ENCODE peak calls at places on chromosomes 11 and 22, in six cellular contexts. M is CD8-positive, alpha-beta memory T cell; G is H9; V is thoracic aorta; L is neural progenitor cell; A is PC-9. D is an unnamed sample.

GRCh38 chr11:74684661-74685060 is 46.6 kb downstream of the CHRDL2 start:
- DNase-seq in M (no peak), G (no peak), V (no peak), L (no peak), A (no peak), D (no peak)

GRCh38 chr11:126310229-126310991 is 6.5 kb downstream of the DCPS start:
- DNase-seq in M (peak; percentile 45), G (peak; percentile 80), V (peak; percentile 33), L (peak; percentile 88), A (peak; percentile 73), D (peak; percentile 32)

GRCh38 chr11:79047980-79048379 is 392.9 kb downstream of the TENM4 start:
- DNase-seq in M (no peak), G (no peak), V (no peak), L (no peak), A (no peak), D (no peak)

GRCh38 chr22:38313384-38313955 is 3.8 kb downstream of the CSNK1E start:
- DNase-seq in M (peak; percentile 18), G (no peak), V (peak; percentile 50), L (peak; percentile 39), A (peak; percentile 48), D (peak; percentile 96)

GRCh38 chr11:76656087-76656531 is 14.4 kb downstream of the LRRC32 start:
- DNase-seq in M (no peak), G (peak; percentile 27), V (no peak), L (no peak), A (no peak), D (no peak)

GRCh38 chr11:100574894-100575769 is 112.0 kb upstream of the ARHGAP42 start:
- DNase-seq in M (no peak), G (no peak), V (no peak), L (no peak), A (no peak), D (peak; percentile 31)

GRCh38 chr11:12525466-12526055 is 148.2 kb downstream of the PARVA start:
- DNase-seq in M (no peak), G (no peak), V (no peak), L (no peak), A (no peak), D (no peak)

GRCh38 chr11:12017243-12017678 is 8.8 kb upstream of the DKK3 start:
- DNase-seq in M (no peak), G (no peak), V (no peak), L (no peak), A (no peak), D (peak; percentile 31)

GRCh38 chr11:19460718-19461405 is 220.1 kb upstream of the E2F8 start:
- DNase-seq in M (no peak), G (no peak), V (no peak), L (no peak), A (no peak), D (no peak)

GRCh38 chr22:49735411-49736311 is 92.0 kb downstream of the BRD1 start:
- DNase-seq in M (no peak), G (peak; percentile 65), V (no peak), L (peak; percentile 88), A (no peak), D (no peak)

GRCh38 chr11:2825886-2826678 is 59.5 kb downstream of the CDKN1C start:
- DNase-seq in M (no peak), G (no peak), V (peak; percentile 62), L (peak; percentile 47), A (peak; percentile 75), D (peak; percentile 98)

GRCh38 chr22:22037740-22038139 is 55.2 kb upstream of the TOP3B start:
- DNase-seq in M (no peak), G (no peak), V (no peak), L (peak; percentile 38), A (no peak), D (peak; percentile 67)

GRCh38 chr11:64734786-64735761 is 8.9 kb downstream of the RASGRP2 start:
- DNase-seq in M (no peak), G (no peak), V (no peak), L (peak; percentile 3), A (no peak), D (no peak)

GRCh38 chr11:15824060-15824459 is 532.3 kb downstream of the SOX6 start:
- DNase-seq in M (no peak), G (no peak), V (no peak), L (no peak), A (no peak), D (peak; percentile 26)

GRCh38 chr22:39493759-39494158 is 8.3 kb upstream of the MIEF1 start:
- DNase-seq in M (no peak), G (no peak), V (no peak), L (no peak), A (no peak), D (peak; percentile 83)

GRCh38 chr11:126492331-126492730 is 136.8 kb downstream of the ST3GAL4 start:
- DNase-seq in M (no peak), G (no peak), V (no peak), L (no peak), A (no peak), D (no peak)

GRCh38 chr11:7490054-7490453 is 4.7 kb downstream of the OLFML1 start:
- DNase-seq in M (no peak), G (no peak), V (no peak), L (no peak), A (no peak), D (peak; percentile 37)

GRCh38 chr11:14742849-14743248 is 99.2 kb downstream of the PDE3B start:
- DNase-seq in M (no peak), G (no peak), V (no peak), L (no peak), A (no peak), D (no peak)

GRCh38 chr11:45109400-45109799 is 37.0 kb upstream of the PRDM11 start:
- DNase-seq in M (no peak), G (no peak), V (no peak), L (no peak), A (no peak), D (no peak)

GRCh38 chr11:17314232-17314547 is 37.4 kb upstream of the NCR3LG1 start:
- DNase-seq in M (no peak), G (no peak), V (no peak), L (no peak), A (no peak), D (no peak)

GRCh38 chr11:15976433-15977045 is 379.8 kb downstream of the SOX6 start:
- DNase-seq in M (no peak), G (no peak), V (no peak), L (no peak), A (no peak), D (peak; percentile 96)

GRCh38 chr11:130647371-130647770 is 198.9 kb downstream of the ADAMTS15 start:
- DNase-seq in M (no peak), G (no peak), V (no peak), L (no peak), A (no peak), D (no peak)

GRCh38 chr11:130646881-130647280 is 198.4 kb downstream of the ADAMTS15 start:
- DNase-seq in M (no peak), G (no peak), V (no peak), L (no peak), A (no peak), D (no peak)

GRCh38 chr11:130650456-130651068 is 202.1 kb downstream of the ADAMTS15 start:
- DNase-seq in M (no peak), G (no peak), V (no peak), L (no peak), A (no peak), D (no peak)

GRCh38 chr11:130649749-130650275 is 201.4 kb downstream of the ADAMTS15 start:
- DNase-seq in M (no peak), G (no peak), V (no peak), L (no peak), A (no peak), D (no peak)

DNA sequence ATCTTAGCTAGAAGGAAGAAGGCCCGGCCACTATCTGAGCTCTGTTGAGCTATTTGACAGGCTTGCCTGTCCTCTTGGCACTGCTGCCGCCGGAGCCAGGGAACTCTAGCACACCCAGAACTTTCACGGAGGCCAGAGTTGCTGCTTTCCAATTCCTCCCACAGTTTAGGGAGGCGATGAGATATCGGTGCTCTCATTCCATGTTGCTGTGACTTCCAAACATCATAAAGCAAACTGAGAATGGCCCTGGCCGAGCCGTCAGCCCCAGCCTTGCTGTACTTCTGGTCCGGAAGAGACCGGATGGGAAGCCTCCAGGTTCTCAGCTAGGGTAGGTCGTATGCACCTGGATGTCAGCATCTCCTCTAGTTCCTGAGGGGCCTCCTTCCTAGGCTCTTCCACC is 200.2 kb downstream of the ADAMTS15 start:
- DNase-seq in M (no peak), G (no peak), V (no peak), L (no peak), A (no peak), D (no peak)
- H3K27ac ChIP-seq in M (no peak overlapping the region), G (no peak overlapping the region), V (peak overlapping the region; percentile 73), L (no peak overlapping the region), A (no peak overlapping the region), D (no peak overlapping the region)

DNA sequence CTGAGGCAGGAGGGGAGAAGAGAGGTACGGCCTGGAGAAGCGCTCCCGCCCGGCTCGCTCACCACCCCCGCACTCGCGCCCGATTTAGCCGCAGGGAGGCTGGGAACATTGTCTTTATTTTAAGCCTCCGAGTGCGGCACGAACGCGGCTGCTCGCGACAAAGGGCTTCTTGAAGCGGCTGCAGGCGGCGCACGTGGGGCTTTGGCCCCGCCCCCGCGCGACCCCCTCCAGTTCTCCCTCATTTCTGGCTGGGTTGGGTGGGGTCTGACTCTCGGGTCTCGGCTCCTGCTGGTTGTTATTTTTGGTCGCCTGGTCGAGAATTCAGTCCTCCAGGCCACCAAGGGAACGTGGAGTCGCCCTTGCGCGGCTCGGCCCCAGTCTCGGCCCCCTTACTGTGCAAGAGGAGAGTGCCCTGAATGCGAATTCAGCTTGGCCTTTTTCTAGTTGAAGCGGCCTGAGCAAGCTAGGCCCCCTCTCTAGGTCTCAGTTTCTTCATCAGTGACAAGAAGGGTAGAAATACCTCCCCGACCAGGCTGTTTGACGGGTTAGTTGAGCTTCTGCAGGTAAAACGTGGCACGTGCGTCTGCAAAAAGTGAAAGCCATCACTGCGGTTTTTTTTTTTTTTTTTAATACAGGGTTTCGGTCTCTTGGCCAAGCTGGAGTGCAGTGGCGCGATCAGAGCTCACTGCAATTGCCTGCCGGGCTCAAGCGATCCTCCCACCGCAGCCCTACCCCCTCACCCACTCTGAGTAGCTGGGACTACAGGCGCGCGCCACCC is 2.7 kb upstream of the CHRM1 start:
- DNase-seq in M (peak; percentile 26), G (no peak), V (no peak), L (peak; percentile 81), A (peak; percentile 46), D (no peak)
- H3K9me3 ChIP-seq in M (no peaks in the 10 kb centered on the region), G (no peaks in the 10 kb centered on the region), V (no peaks in the 10 kb centered on the region), L (no peaks in the 10 kb centered on the region), A (no peaks in the 10 kb centered on the region), D (no peaks in the 10 kb centered on the region)

GRCh38 chr11:134224710-134225662 is 515 bp downstream of the VPS26B start:
- DNase-seq in M (peak; percentile 31), G (peak; percentile 39), V (peak; percentile 22), L (peak; percentile 80), A (peak; percentile 29), D (peak; percentile 20)
- H3K27ac ChIP-seq in M (peak overlapping the region; percentile 55), G (no peak overlapping the region), V (peak overlapping the region; percentile 89), L (no peak overlapping the region), A (no peak overlapping the region), D (no peak overlapping the region)

GRCh38 chr22:47380692-47381091 is 618.2 kb downstream of the TBC1D22A start:
- DNase-seq in M (no peak), G (no peak), V (no peak), L (no peak), A (no peak), D (no peak)

GRCh38 chr22:47382164-47382890 is 619.9 kb downstream of the TBC1D22A start:
- DNase-seq in M (no peak), G (no peak), V (no peak), L (no peak), A (no peak), D (no peak)

GRCh38 chr22:47379037-47379436 is 616.6 kb downstream of the TBC1D22A start:
- DNase-seq in M (no peak), G (no peak), V (no peak), L (no peak), A (no peak), D (no peak)

GRCh38 chr22:47377926-47378560 is 615.6 kb downstream of the TBC1D22A start:
- DNase-seq in M (no peak), G (no peak), V (no peak), L (no peak), A (no peak), D (no peak)

GRCh38 chr22:47381240-47381639 is 618.8 kb downstream of the TBC1D22A start:
- DNase-seq in M (no peak), G (no peak), V (no peak), L (no peak), A (no peak), D (no peak)
- H3K9me3 ChIP-seq in M (no peaks in the 10 kb centered on the region), G (peaks cover 84% of the 10 kb centered on the region), V (no peaks in the 10 kb centered on the region), L (no peaks in the 10 kb centered on the region), A (no peaks in the 10 kb centered on the region), D (no peaks in the 10 kb centered on the region)